ENCODE peak calls at places on chromosomes 6 and 20, in five cellular contexts. A is K562, K is tibial artery, Q is heart right ventricle, W is IMR-90. E is an unnamed sample.

GRCh38 chr6:25866011-25866410 is 8.0 kb downstream of the SLC17A3 start:
- DNase-seq in K (no peak), Q (no peak), W (no peak), A (peak; percentile 30), E (no peak)

GRCh38 chr6:27761391-27761790 is 150.8 kb downstream of the OR2B2 start:
- DNase-seq in W (no peak), Q (no peak), A (no peak), K (no peak), E (no peak)

GRCh38 chr6:98547151-98547550 is 287.2 kb upstream of the POU3F2 start:
- DNase-seq in K (no peak), Q (no peak), W (no peak), A (no peak), E (no peak)

GRCh38 chr6:157822221-157823000 is 635 bp upstream of the SNX9 start:
- DNase-seq in W (no peak), K (peak; percentile 71), A (peak; percentile 40), Q (peak; percentile 27), E (no peak)

GRCh38 chr6:20600831-20601230 is 66.6 kb downstream of the CDKAL1 start:
- DNase-seq in Q (no peak), A (no peak), K (no peak), W (no peak), E (no peak)

GRCh38 chr6:154187203-154187602 is 148.2 kb downstream of the OPRM1 start:
- DNase-seq in Q (no peak), K (no peak), W (no peak), A (no peak), E (no peak)

GRCh38 chr20:21251278-21251677 is 51.9 kb upstream of the XRN2 start:
- DNase-seq in W (no peak), A (no peak), K (no peak), Q (no peak), E (no peak)

GRCh38 chr6:32177182-32177787 is 920 bp upstream of the RNF5 start:
- DNase-seq in W (no peak), A (peak; percentile 75), K (no peak), Q (peak; percentile 58), E (no peak)

GRCh38 chr6:149636116-149636515 is 12.4 kb downstream of the KATNA1 start:
- DNase-seq in W (peak; percentile 63), K (no peak), Q (no peak), A (no peak), E (no peak)

GRCh38 chr6:131951576-131952230 is 531 bp upstream of the CCN2 start:
- DNase-seq in W (no peak), A (no peak), Q (no peak), K (no peak), E (no peak)

GRCh38 chr6:41736800-41737555 is 1.6 kb upstream of the TFEB start:
- DNase-seq in A (no peak), W (no peak), Q (no peak), K (no peak), E (no peak)

GRCh38 chr20:31698803-31699718 is 23.6 kb downstream of the BCL2L1 start:
- DNase-seq in K (peak; percentile 86), W (peak; percentile 98), A (peak; percentile 75), Q (peak; percentile 78), E (peak; percentile 79)

GRCh38 chr6:26754212-26754611 is 94.7 kb upstream of the ZNF322 start:
- DNase-seq in A (no peak), W (no peak), K (no peak), Q (no peak), E (no peak)

GRCh38 chr20:13420625-13421024 is 199.6 kb downstream of the ISM1 start:
- DNase-seq in K (no peak), A (no peak), W (no peak), Q (no peak), E (no peak)

GRCh38 chr20:46350201-46350985 is 42.1 kb upstream of the CDH22 start:
- DNase-seq in W (peak; percentile 93), K (no peak), Q (no peak), A (peak; percentile 91), E (no peak)

GRCh38 chr20:33732166-33732970 is 572 bp downstream of the ZNF341 start:
- DNase-seq in W (no peak), K (peak; percentile 92), Q (peak; percentile 86), A (peak; percentile 92), E (peak; percentile 91)

GRCh38 chr20:20734475-20734948 is 22.1 kb upstream of the RALGAPA2 start:
- DNase-seq in K (no peak), A (no peak), W (no peak), Q (no peak), E (no peak)

GRCh38 chr6:147423111-147423510 is 85.4 kb upstream of the SAMD5 start:
- DNase-seq in A (no peak), W (no peak), Q (no peak), K (no peak), E (no peak)

GRCh38 chr20:16098890-16099639 is 474.2 kb downstream of the KIF16B start:
- DNase-seq in A (no peak), W (no peak), Q (no peak), K (no peak), E (no peak)

GRCh38 chr6:41184761-41185160 is 16.2 kb downstream of the TREML2 start:
- DNase-seq in W (no peak), K (no peak), A (no peak), Q (no peak), E (no peak)

GRCh38 chr6:74731204-74731603 is 474.6 kb downstream of the COL12A1 start:
- DNase-seq in K (no peak), A (no peak), Q (no peak), W (peak; percentile 65), E (no peak)

GRCh38 chr20:47358672-47359532 is 2.4 kb upstream of the ZMYND8 start:
- DNase-seq in Q (peak; percentile 84), W (peak; percentile 90), A (peak; percentile 90), K (peak; percentile 94), E (peak; percentile 90)

GRCh38 chr20:47360489-47361267 is 4.2 kb upstream of the ZMYND8 start:
- DNase-seq in K (peak; percentile 96), Q (peak; percentile 91), A (peak; percentile 99), W (peak; percentile 98), E (peak; percentile 74)

GRCh38 chr20:47361268-47361665 is 4.8 kb upstream of the ZMYND8 start:
- DNase-seq in K (no peak), W (no peak), A (no peak), Q (no peak), E (no peak)

GRCh38 chr20:47359533-47360206 is 3.2 kb upstream of the ZMYND8 start:
- DNase-seq in W (no peak), Q (peak; percentile 21), K (no peak), A (no peak), E (no peak)

GRCh38 chr20:47360207-47360488 is 3.6 kb upstream of the ZMYND8 start:
- DNase-seq in A (no peak), Q (peak; percentile 29), W (peak; percentile 64), K (peak; percentile 72), E (peak; percentile 57)
- H3K4me1 ChIP-seq in A (peaks cover 66% of the 10 kb centered on the region), Q (peaks cover 76% of the 10 kb centered on the region), W (peaks cover 48% of the 10 kb centered on the region), K (peaks cover 78% of the 10 kb centered on the region), E (peaks cover 30% of the 10 kb centered on the region)

DNA sequence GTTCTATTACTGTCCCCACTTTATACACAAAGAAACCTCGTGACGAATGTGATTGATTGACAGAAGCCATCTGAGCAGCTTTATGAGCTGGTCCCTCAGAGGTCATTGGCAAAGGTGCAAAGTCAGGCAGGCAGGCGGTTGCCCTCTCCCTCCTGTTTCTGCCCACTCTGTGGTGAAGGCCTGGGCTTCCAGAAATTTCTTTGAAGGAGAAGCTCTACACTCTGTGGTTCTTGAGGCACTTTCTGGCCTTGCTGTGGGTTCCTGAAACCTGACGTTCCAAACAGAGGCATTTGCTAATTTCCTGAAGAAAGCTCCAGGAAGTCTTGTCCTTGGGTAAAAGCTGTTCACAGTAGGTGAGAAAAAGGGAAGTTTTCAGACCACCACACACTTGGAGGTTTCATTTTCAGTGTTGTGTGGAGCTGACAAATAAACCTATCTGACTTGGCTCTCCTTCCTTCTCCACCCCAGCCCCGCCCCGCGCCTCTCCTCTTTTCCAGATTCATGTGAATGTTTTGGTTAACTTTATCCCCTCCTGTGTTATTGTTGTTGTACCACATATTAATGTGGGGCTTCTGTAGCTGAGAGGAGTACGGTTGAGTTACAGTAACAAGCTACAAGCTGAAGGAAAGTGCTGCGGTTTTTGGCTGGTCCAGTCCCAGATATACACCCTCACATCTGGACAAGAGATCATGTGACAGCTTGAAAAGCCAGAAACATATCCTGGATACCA is 274.1 kb downstream of the CLIC5 start:
- DNase-seq in W (peak; percentile 44), Q (no peak), K (no peak), A (no peak), E (peak; percentile 28)
- H3K27ac ChIP-seq in W (no peak overlapping the region), Q (peak overlapping the region; percentile 41), K (no peak overlapping the region), A (no peak overlapping the region), E (no peak overlapping the region)

GRCh38 chr6:114327074-114327473 is 15.7 kb downstream of the HS3ST5 start:
- DNase-seq in W (no peak), Q (no peak), A (no peak), K (no peak), E (no peak)
- TF ChIP-seq CTCF in W (no peak), Q (no peak), A (no peak), K (no peak), E (no peak)

DNA sequence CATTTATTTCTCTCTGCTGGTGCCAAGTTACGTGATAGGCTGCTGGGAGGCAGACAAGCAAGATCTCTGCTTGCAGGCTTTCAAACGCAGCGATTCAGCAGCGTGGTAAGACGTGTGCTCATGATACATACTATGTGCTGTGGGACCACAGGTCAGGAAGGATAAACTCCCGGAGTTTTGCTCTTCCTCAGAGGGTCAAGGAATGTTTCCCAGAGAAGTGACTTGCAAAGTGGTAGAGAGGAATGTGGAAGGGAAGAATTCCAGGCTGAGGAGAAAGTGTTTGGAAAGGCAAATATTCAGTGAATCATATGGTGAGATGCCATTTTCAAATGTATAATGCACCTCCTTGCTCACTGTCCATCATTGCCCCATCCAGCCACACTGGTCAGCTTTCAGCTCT is 46.5 kb downstream of the UTRN start:
- DNase-seq in A (no peak), Q (no peak), K (no peak), W (peak; percentile 93), E (no peak)
- H3K4me1 ChIP-seq in A (no peaks in the 10 kb centered on the region), Q (peaks cover 74% of the 10 kb centered on the region), K (peaks cover 57% of the 10 kb centered on the region), W (peaks cover 9% of the 10 kb centered on the region), E (peaks cover 28% of the 10 kb centered on the region)